ENCODE peak calls at places on chromosomes 1 and 21, in ten cellular contexts. Q is germinal center; T is EL; L is NCI-H2081; I is activated CD4-positive, alpha-beta T cell treated with anti-CD3 and anti-CD28 coated beads, Interleukin-2, amount 50 U/mL, for 4 hours; G is hepatocyte; J is bronchial epithelial cell; M is AG08396; Z is LoVo; X is T-cell. O is an unnamed sample.

GRCh38 chr1:36349839-36350238 is 26.4 kb upstream of the EVA1B start:
- DNase-seq in J (no peak), L (no peak), X (no peak), T (peak), G (no peak), I (no peak), Z (no peak), M (no peak), Q (no peak), O (no peak)

GRCh38 chr1:3122311-3122710 is 53.3 kb downstream of the PRDM16 start:
- DNase-seq in M (no peak), L (no peak), I (no peak), T (no peak), G (no peak), J (no peak), Q (no peak), Z (no peak), X (no peak), O (no peak)

GRCh38 chr1:10756842-10757241 is 39.6 kb downstream of the CASZ1 start:
- DNase-seq in G (no peak), I (no peak), M (no peak), Q (no peak), J (no peak), T (no peak), X (no peak), L (no peak), Z (no peak), O (no peak)

GRCh38 chr21:44537930-44538911 is 1.8 kb downstream of the KRTAP10-1 start:
- DNase-seq in T (no peak), Z (no peak), J (no peak), G (peak), M (no peak), L (no peak), I (no peak), Q (no peak), X (no peak), O (no peak)

GRCh38 chr1:153577138-153577537 is 11.5 kb upstream of the S100A2 start:
- DNase-seq in X (no peak), T (no peak), G (no peak), Z (no peak), J (no peak), M (no peak), Q (no peak), L (no peak), I (no peak), O (no peak)

GRCh38 chr1:218804014-218804785 is 369.5 kb upstream of the LYPLAL1 start:
- DNase-seq in J (peak), M (peak), L (no peak), X (no peak), Z (no peak), T (peak), G (no peak), I (no peak), Q (no peak), O (peak)

GRCh38 chr1:115642168-115643072 is 650 bp downstream of the VANGL1 start:
- DNase-seq in I (no peak), Z (peak), G (peak), J (peak), X (peak), T (peak), Q (peak), L (peak), M (peak), O (peak)

GRCh38 chr1:240946926-240947325 is 335.0 kb upstream of the GREM2 start:
- DNase-seq in Z (peak), X (no peak), J (peak), G (peak), M (peak), L (no peak), Q (peak), I (no peak), T (peak), O (no peak)

GRCh38 chr1:115189814-115190541 is 100.7 kb upstream of the TSPAN2 start:
- DNase-seq in I (no peak), M (peak), G (peak), X (no peak), Q (no peak), T (peak), Z (peak), L (no peak), J (peak), O (peak)

GRCh38 chr21:42524341-42525227 is 10.9 kb downstream of the SLC37A1 start:
- DNase-seq in G (peak), Z (no peak), J (peak), I (no peak), Q (peak), T (no peak), X (peak), M (peak), L (peak), O (no peak)

GRCh38 chr1:70487910-70488665 is 77.0 kb downstream of the CTH start:
- DNase-seq in Q (peak), T (peak), I (no peak), J (peak), G (peak), M (peak), X (no peak), Z (peak), L (peak), O (peak)

GRCh38 chr21:38037416-38037815 is 121.2 kb upstream of the KCNJ6 start:
- DNase-seq in G (no peak), T (peak), I (no peak), M (no peak), Q (no peak), L (no peak), J (peak), X (no peak), Z (no peak), O (no peak)

GRCh38 chr1:107262472-107263286 is 121.8 kb downstream of the NTNG1 start:
- DNase-seq in Z (no peak), T (peak), X (no peak), L (no peak), M (no peak), J (peak), Q (no peak), I (no peak), G (no peak), O (no peak)

GRCh38 chr1:1540015-1540816 is at the start of gene TMEM240:
- DNase-seq in Z (no peak), L (peak), X (peak), I (peak), M (peak), Q (peak), T (peak), J (no peak), G (peak), O (peak)

GRCh38 chr1:72462506-72462905 is 180.2 kb upstream of the NEGR1 start:
- DNase-seq in L (no peak), X (no peak), I (no peak), Z (no peak), J (no peak), M (no peak), T (no peak), G (no peak), Q (no peak), O (no peak)

GRCh38 chr1:246724725-246725095 is 501 bp downstream of the SCCPDH start:
- DNase-seq in Q (peak), X (no peak), T (peak), L (peak), G (peak), Z (peak), M (no peak), J (peak), I (no peak), O (peak)

GRCh38 chr1:12496154-12496961 is 121.7 kb downstream of the DHRS3 start:
- DNase-seq in J (no peak), G (peak), Z (no peak), X (no peak), I (no peak), L (no peak), Q (peak), T (no peak), M (no peak), O (no peak)

GRCh38 chr1:56062625-56063024 is 516.7 kb downstream of the PLPP3 start:
- DNase-seq in M (no peak), I (no peak), J (no peak), Q (no peak), L (no peak), X (no peak), G (no peak), Z (no peak), T (no peak), O (no peak)

GRCh38 chr1:99441234-99442095 is 177.2 kb downstream of the PLPPR4 start:
- DNase-seq in Q (no peak), I (no peak), T (peak), J (peak), X (no peak), L (no peak), Z (peak), G (peak), M (peak), O (peak)

GRCh38 chr1:84103197-84103992 is 40.7 kb upstream of the PRKACB start:
- DNase-seq in Q (no peak), J (peak), Z (peak), L (peak), M (peak), X (no peak), T (peak), I (no peak), G (peak), O (peak)

GRCh38 chr1:221806984-221807383 is 65.1 kb upstream of the DUSP10 start:
- DNase-seq in M (no peak), X (no peak), L (no peak), I (no peak), Q (peak), G (no peak), T (no peak), J (no peak), Z (no peak), O (no peak)

GRCh38 chr1:966135-966602 is at the start of gene PLEKHN1:
- DNase-seq in T (peak), J (peak), G (peak), I (no peak), X (no peak), M (peak), L (no peak), Q (no peak), Z (peak), O (peak)

GRCh38 chr1:38283736-38284470 is 237.3 kb upstream of the POU3F1 start:
- DNase-seq in X (no peak), G (no peak), J (no peak), L (no peak), I (no peak), Z (no peak), T (no peak), Q (no peak), M (no peak), O (no peak)

GRCh38 chr1:1079408-1080121 is 5.5 kb upstream of the RNF223 start:
- DNase-seq in I (peak), Q (peak), J (peak), M (peak), G (peak), Z (peak), L (peak), T (peak), X (no peak), O (peak)

GRCh38 chr1:224873645-224874369 is 55.7 kb upstream of the DNAH14 start:
- DNase-seq in I (no peak), Z (peak), J (peak), G (peak), T (peak), Q (no peak), M (peak), X (no peak), L (no peak), O (peak)

GRCh38 chr1:151936203-151936602 is 26.9 kb upstream of the THEM4 start:
- DNase-seq in X (no peak), Q (no peak), G (no peak), J (no peak), I (no peak), L (no peak), M (no peak), Z (peak), T (no peak), O (no peak)

GRCh38 chr1:21703318-21703963 is 34.3 kb upstream of the RAP1GAP start:
- DNase-seq in M (peak), I (no peak), J (peak), Z (peak), G (peak), L (peak), T (peak), X (no peak), Q (peak), O (no peak)

GRCh38 chr1:91526496-91526895 is 25.8 kb downstream of the CDC7 start:
- DNase-seq in G (no peak), Z (no peak), M (no peak), I (no peak), X (no peak), L (no peak), T (peak), Q (no peak), J (no peak), O (no peak)

O was measured in NCI-H226.